ENCODE peak calls at places on chromosomes 2 and 18, in seven cellular contexts. Q is suprapubic skin, X is keratinocyte, A is upper lobe of left lung, T is lower leg skin, C is heart right ventricle, W is breast epithelium. F is an unnamed sample.

GRCh38 chr2:667332-668000 is 9.7 kb downstream of the TMEM18 start:
- DNase-seq in W (no peak), Q (no peak), X (peak), A (no peak), C (no peak), T (no peak), F (no peak)

GRCh38 chr2:225090746-225091145 is 48.5 kb upstream of the DOCK10 start:
- DNase-seq in W (no peak), X (no peak), Q (no peak), T (no peak), A (no peak), C (no peak), F (no peak)

GRCh38 chr2:64601027-64601767 is 52.5 kb downstream of the SERTAD2 start:
- DNase-seq in T (no peak), W (no peak), X (no peak), C (no peak), A (no peak), Q (no peak), F (no peak)

GRCh38 chr2:214558341-214558740 is 147.5 kb downstream of the VWC2L start:
- DNase-seq in C (no peak), A (no peak), X (peak), W (no peak), T (no peak), Q (no peak), F (no peak)

GRCh38 chr18:66159451-66159850 is 408.6 kb downstream of the CDH7 start:
- DNase-seq in Q (no peak), T (no peak), C (no peak), X (no peak), W (no peak), A (no peak), F (no peak)

GRCh38 chr18:22385718-22386117 is 32.0 kb downstream of the CTAGE1 start:
- DNase-seq in Q (no peak), C (no peak), W (no peak), T (no peak), X (peak), A (no peak), F (no peak)

GRCh38 chr18:3498705-3499451 is 48.9 kb downstream of the TGIF1 start:
- DNase-seq in T (no peak), X (no peak), Q (no peak), A (no peak), C (no peak), W (peak), F (peak)

GRCh38 chr2:26035110-26035728 is 1.3 kb downstream of the RAB10 start:
- DNase-seq in A (no peak), C (no peak), X (no peak), W (no peak), Q (peak), T (no peak), F (peak)

GRCh38 chr2:138641277-138641676 is 138.9 kb downstream of the NXPH2 start:
- DNase-seq in T (no peak), C (no peak), Q (no peak), X (peak), W (no peak), A (no peak), F (peak)

GRCh38 chr18:58800582-58800981 is 64.1 kb upstream of the ZNF532 start:
- DNase-seq in X (no peak), A (no peak), C (no peak), T (no peak), Q (no peak), W (no peak), F (peak)

GRCh38 chr2:179824961-179825360 is 36.5 kb downstream of the ZNF385B start:
- DNase-seq in X (no peak), A (no peak), C (no peak), Q (no peak), T (no peak), W (no peak), F (no peak)

GRCh38 chr2:67479256-67479655 is 82.1 kb downstream of the ETAA1 start:
- DNase-seq in T (no peak), Q (no peak), X (no peak), A (no peak), C (no peak), W (no peak), F (no peak)

GRCh38 chr18:38415811-38416210 is 850.2 kb upstream of the CELF4 start:
- DNase-seq in T (no peak), C (no peak), W (no peak), X (no peak), A (no peak), Q (no peak), F (no peak)
- TF ChIP-seq CTCF in T (no peak), C (no peak), W (no peak), X (no peak), A (no peak), Q (no peak), F (no peak)

GRCh38 chr18:78871631-78872030 is 108.0 kb upstream of the SALL3 start:
- DNase-seq in A (no peak), T (no peak), W (no peak), Q (no peak), X (no peak), C (no peak), F (no peak)

GRCh38 chr18:78875268-78875997 is 104.2 kb upstream of the SALL3 start:
- DNase-seq in Q (peak), C (no peak), X (no peak), W (no peak), T (no peak), A (no peak), F (no peak)

GRCh38 chr18:78876868-78877267 is 102.8 kb upstream of the SALL3 start:
- DNase-seq in Q (peak), A (no peak), X (no peak), T (no peak), C (no peak), W (no peak), F (no peak)

GRCh38 chr18:78875998-78876650 is 103.5 kb upstream of the SALL3 start:
- DNase-seq in Q (peak), A (no peak), X (no peak), W (no peak), C (no peak), T (no peak), F (no peak)

DNA sequence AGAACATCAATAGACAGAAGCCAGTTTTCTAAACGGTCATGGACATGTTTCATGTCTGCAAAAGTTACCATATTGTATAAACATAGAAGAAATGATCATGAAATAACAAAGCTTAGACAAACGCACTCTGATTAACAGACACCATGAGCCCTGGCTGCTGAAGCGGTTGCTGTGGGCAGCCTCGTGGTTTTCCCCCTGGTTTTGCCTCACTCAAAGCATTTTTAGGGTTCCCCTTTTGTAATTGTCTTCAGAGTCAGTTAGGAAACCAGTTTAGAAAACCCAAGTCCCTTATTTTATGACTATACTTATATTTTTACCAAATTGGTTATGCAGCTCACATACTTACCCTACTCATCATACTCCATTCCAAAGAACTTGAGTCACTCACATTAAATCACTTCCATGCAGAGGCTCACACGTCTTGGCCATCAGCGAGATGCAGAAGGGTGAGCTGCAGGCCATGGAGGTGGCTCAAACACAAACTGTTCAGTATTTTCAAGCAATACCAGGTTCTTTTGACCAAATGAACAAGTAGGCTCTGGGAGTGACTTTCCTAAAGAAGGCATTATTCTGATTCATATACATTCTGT is 105.6 kb upstream of the SALL3 start:
- DNase-seq in W (no peak), T (no peak), X (no peak), C (no peak), Q (no peak), A (no peak), F (no peak)
- TF ChIP-seq CTCF in W (no peak), T (no peak), X (no peak), C (no peak), Q (no peak), A (no peak), F (no peak)

GRCh38 chr2:239118264-239118663 is 270.4 kb downstream of the TWIST2 start:
- DNase-seq in X (no peak), W (no peak), Q (no peak), C (no peak), T (no peak), A (no peak), F (no peak)
- TF ChIP-seq CTCF in X (no peak), W (no peak), Q (no peak), C (no peak), T (no peak), A (no peak), F (no peak)

GRCh38 chr18:52287151-52287550 is 52.8 kb upstream of the DCC start:
- DNase-seq in T (no peak), A (no peak), W (no peak), Q (no peak), C (no peak), X (no peak), F (no peak)
- TF ChIP-seq CTCF in T (no peak), A (no peak), W (no peak), Q (no peak), C (no peak), X (no peak), F (no peak)

DNA sequence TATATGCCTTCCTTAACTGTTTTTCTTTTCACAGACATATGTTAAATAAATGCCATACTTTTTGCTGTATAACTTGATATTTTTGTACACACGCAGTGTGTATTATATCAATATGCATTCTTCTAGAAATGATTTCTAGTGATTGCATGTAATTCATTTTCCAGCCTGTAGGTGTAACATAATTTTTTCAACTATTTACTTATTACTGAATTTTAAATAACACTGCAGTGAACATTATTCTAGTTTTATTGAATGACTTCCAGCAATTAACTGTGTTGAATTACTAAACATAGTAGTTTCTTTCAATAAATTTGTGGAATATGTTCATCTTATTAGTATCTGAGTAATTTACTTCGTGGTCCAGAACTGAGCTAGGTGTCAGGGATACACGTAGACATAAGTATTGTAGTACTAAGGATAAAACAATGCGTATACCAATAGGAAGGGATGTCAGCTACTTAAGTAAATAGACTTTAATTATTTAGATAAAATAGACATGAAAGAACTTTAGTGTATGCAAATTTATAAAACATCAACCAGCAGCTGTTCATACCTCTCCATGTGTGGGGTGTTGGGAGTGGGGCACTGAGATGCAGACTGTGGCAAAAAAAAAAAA is 28.0 kb downstream of the TANC1 start:
- DNase-seq in W (no peak), T (no peak), X (no peak), A (no peak), Q (no peak), C (no peak), F (no peak)
- TF ChIP-seq CTCF in W (no peak), T (no peak), X (no peak), A (peak), Q (peak), C (peak), F (no peak)

DNA sequence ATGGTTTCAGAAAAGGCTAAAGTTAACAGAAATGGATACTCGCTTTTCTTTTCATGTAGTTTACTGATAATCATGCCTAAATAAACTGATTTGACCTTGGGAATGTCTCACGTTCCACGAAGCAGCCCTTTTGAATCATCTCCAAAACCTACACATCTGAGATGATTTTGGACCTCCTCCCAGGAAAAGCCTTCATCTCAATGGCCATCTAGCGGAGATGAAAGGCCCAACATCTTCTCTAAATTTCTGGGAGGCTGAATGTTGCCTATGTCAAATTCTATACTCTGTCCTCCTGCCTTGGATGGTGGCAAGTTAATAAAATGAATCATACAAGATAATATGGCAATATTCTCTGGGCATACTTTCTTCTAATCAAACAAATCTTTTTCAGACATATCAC is 448.5 kb downstream of the ZEB2 start:
- DNase-seq in A (no peak), X (no peak), Q (no peak), C (no peak), W (no peak), T (no peak), F (no peak)
- TF ChIP-seq CTCF in A (no peak), X (no peak), Q (no peak), C (peak), W (no peak), T (no peak), F (no peak)